ENCODE peak calls at places on chromosome 13, in six cellular contexts. K is GM23248; R is AG09319; X is activated CD4-positive, alpha-beta T cell treated with anti-CD3 and anti-CD28 coated beads for 24 hours; T is CD4-positive, CD25-positive, alpha-beta regulatory T cell; C is AG08396. L is an unnamed sample.

GRCh38 chr13:25762795-25763377 is 288.9 kb downstream of the SHISA2 start:
- DNase-seq in R (no peak), C (no peak), K (no peak), X (no peak), T (no peak), L (no peak)

GRCh38 chr13:33179463-33179862 is 106.1 kb downstream of the STARD13 start:
- DNase-seq in K (no peak), R (no peak), T (no peak), C (no peak), X (no peak), L (no peak)

GRCh38 chr13:52737900-52738299 is 1.7 kb downstream of the CNMD start:
- DNase-seq in K (no peak), X (no peak), C (no peak), R (no peak), T (no peak), L (no peak)

GRCh38 chr13:79194727-79195126 is 211.3 kb downstream of the RBM26 start:
- DNase-seq in R (no peak), T (no peak), X (no peak), K (no peak), C (no peak), L (no peak)

GRCh38 chr13:97574926-97575325 is 141.0 kb downstream of the RAP2A start:
- DNase-seq in K (peak), X (no peak), C (peak), T (no peak), R (no peak), L (peak)

GRCh38 chr13:33612641-33613638 is 205.0 kb upstream of the RFC3 start:
- DNase-seq in R (no peak), X (no peak), T (no peak), K (no peak), C (no peak), L (no peak)

GRCh38 chr13:110340812-110341444 is 33.8 kb downstream of the COL4A2 start:
- DNase-seq in T (peak), K (peak), C (peak), X (peak), R (no peak), L (peak)

GRCh38 chr13:100721885-100722512 is 47.4 kb upstream of the TMTC4 start:
- DNase-seq in T (peak), R (peak), C (peak), X (peak), K (peak), L (peak)

GRCh38 chr13:28622286-28622685 is 36.6 kb upstream of the POMP start:
- DNase-seq in R (no peak), C (no peak), X (no peak), K (no peak), T (no peak), L (no peak)

GRCh38 chr13:106680796-106681482 is 113.0 kb upstream of the ARGLU1 start:
- DNase-seq in T (no peak), X (no peak), C (no peak), R (no peak), K (no peak), L (no peak)

GRCh38 chr13:98225036-98225940 is 48.2 kb upstream of the RNF113B start:
- DNase-seq in T (no peak), R (no peak), K (no peak), X (no peak), C (no peak), L (no peak)

GRCh38 chr13:31045621-31046081 is 113.2 kb downstream of the TEX26 start:
- DNase-seq in X (peak), C (peak), T (peak), R (peak), K (peak), L (peak)

GRCh38 chr13:29801737-29802305 is 48.6 kb downstream of the UBL3 start:
- DNase-seq in C (no peak), R (no peak), X (no peak), K (peak), T (no peak), L (no peak)

GRCh38 chr13:26699197-26699490 is 61.4 kb downstream of the GPR12 start:
- DNase-seq in X (no peak), C (no peak), R (no peak), T (no peak), K (no peak), L (no peak)

GRCh38 chr13:35554972-35555623 is 78.6 kb upstream of the MAB21L1 start:
- DNase-seq in K (peak), R (no peak), X (no peak), C (no peak), T (no peak), L (no peak)

GRCh38 chr13:50573046-50573445 is 270.4 kb downstream of the DLEU7 start:
- DNase-seq in C (no peak), R (no peak), X (no peak), K (no peak), T (no peak), L (no peak)

GRCh38 chr13:22517544-22517943 is 663.2 kb upstream of the SGCG start:
- DNase-seq in R (no peak), T (no peak), C (no peak), X (no peak), K (no peak), L (no peak)

GRCh38 chr13:61777281-61777680 is 361.6 kb upstream of the PCDH20 start:
- DNase-seq in T (no peak), R (no peak), K (no peak), C (no peak), X (no peak), L (no peak)

GRCh38 chr13:50426932-50427331 is 411.7 kb downstream of the KCNRG start:
- DNase-seq in R (no peak), T (no peak), X (no peak), K (no peak), C (no peak), L (no peak)

GRCh38 chr13:30126903-30127428 is 180.4 kb downstream of the KATNAL1 start:
- DNase-seq in C (peak), X (no peak), K (peak), R (no peak), T (no peak), L (no peak)

GRCh38 chr13:82976499-82976898 is 905.8 kb downstream of the SLITRK1 start:
- DNase-seq in K (peak), R (no peak), X (no peak), T (no peak), C (no peak), L (peak)

GRCh38 chr13:43229506-43229905 is 206.1 kb downstream of the DNAJC15 start:
- DNase-seq in K (peak), C (peak), R (peak), X (no peak), T (no peak), L (peak)